ENCODE peak calls at places on chromosome 14, in seven cellular contexts. E is GM23248, X is HCT116, G is neural progenitor cell, T is GM23338, O is PC-3, F is MM.1S. K is an unnamed sample.

GRCh38 chr14:74015178-74015577 is 3.9 kb downstream of the ENTPD5 start:
- DNase-seq in E (no peak), X (no peak), G (no peak), T (no peak), O (no peak), F (no peak), K (no peak)

GRCh38 chr14:72665259-72665658 is 228.6 kb downstream of the DPF3 start:
- DNase-seq in E (peak; percentile 96), X (peak; percentile 36), G (no peak), T (no peak), O (peak; percentile 99), F (no peak), K (peak; percentile 33)

GRCh38 chr14:51041853-51042252 is 53.1 kb downstream of the TRIM9 start:
- DNase-seq in E (no peak), X (no peak), G (no peak), T (no peak), O (no peak), F (no peak), K (no peak)

GRCh38 chr14:76486251-76486743 is 110.4 kb downstream of the ESRRB start:
- DNase-seq in E (no peak), X (no peak), G (no peak), T (no peak), O (no peak), F (no peak), K (no peak)

GRCh38 chr14:63848890-63849289 is 3.9 kb upstream of the SYNE2 start:
- DNase-seq in E (no peak), X (no peak), G (no peak), T (no peak), O (no peak), F (no peak), K (no peak)

GRCh38 chr14:76918751-76919421 is 92.7 kb downstream of the LRRC74A start:
- DNase-seq in E (peak; percentile 99), X (peak; percentile 73), G (peak; percentile 76), T (peak; percentile 75), O (peak; percentile 96), F (no peak), K (peak; percentile 96)

GRCh38 chr14:58414845-58415244 is 12.5 kb downstream of the TIMM9 start:
- DNase-seq in E (no peak), X (no peak), G (no peak), T (peak; percentile 8), O (peak; percentile 55), F (no peak), K (no peak)

GRCh38 chr14:85607571-85608219 is 77.8 kb downstream of the FLRT2 start:
- DNase-seq in E (peak; percentile 94), X (no peak), G (no peak), T (no peak), O (peak; percentile 69), F (no peak), K (peak; percentile 39)

GRCh38 chr14:29584992-29585391 is 342.7 kb downstream of the PRKD1 start:
- DNase-seq in E (peak; percentile 79), X (no peak), G (peak; percentile 58), T (peak; percentile 66), O (peak; percentile 2), F (no peak), K (peak; percentile 70)

GRCh38 chr14:71658261-71658860 is 273.9 kb upstream of the RGS6 start:
- DNase-seq in E (peak; percentile 52), X (no peak), G (no peak), T (no peak), O (no peak), F (no peak), K (no peak)

GRCh38 chr14:51869426-51870113 is 9.2 kb downstream of the GNG2 start:
- DNase-seq in E (no peak), X (no peak), G (no peak), T (no peak), O (no peak), F (no peak), K (no peak)

GRCh38 chr14:59360923-59361794 is 104.0 kb downstream of the GPR135 start:
- DNase-seq in E (peak; percentile 79), X (peak; percentile 86), G (no peak), T (no peak), O (peak; percentile 100), F (no peak), K (peak; percentile 80)

GRCh38 chr14:91891721-91892220 is 24.4 kb upstream of the TC2N start:
- DNase-seq in E (peak; percentile 75), X (no peak), G (no peak), T (no peak), O (no peak), F (no peak), K (no peak)

GRCh38 chr14:54366726-54367707 is 29.8 kb upstream of the CDKN3 start:
- DNase-seq in E (peak; percentile 69), X (peak; percentile 49), G (peak; percentile 72), T (peak; percentile 83), O (peak; percentile 88), F (peak; percentile 22), K (peak; percentile 80)

GRCh38 chr14:79728331-79728730 is 483.0 kb downstream of the DIO2 start:
- DNase-seq in E (no peak), X (no peak), G (no peak), T (no peak), O (no peak), F (no peak), K (no peak)

GRCh38 chr14:46322730-46323425 is 328.7 kb downstream of the RPL10L start:
- DNase-seq in E (no peak), X (no peak), G (no peak), T (peak; percentile 19), O (no peak), F (no peak), K (no peak)

GRCh38 chr14:81220488-81220766 is 332 bp downstream of the GTF2A1 start:
- DNase-seq in E (no peak), X (no peak), G (no peak), T (no peak), O (no peak), F (no peak), K (no peak)

GRCh38 chr14:89417469-89418225 is 614 bp upstream of the FOXN3 start:
- DNase-seq in E (peak; percentile 76), X (peak; percentile 54), G (peak; percentile 57), T (peak; percentile 64), O (peak; percentile 80), F (peak; percentile 63), K (peak; percentile 68)

GRCh38 chr14:37842106-37842505 is 246.7 kb downstream of the TTC6 start:
- DNase-seq in E (no peak), X (no peak), G (no peak), T (no peak), O (no peak), F (no peak), K (no peak)

GRCh38 chr14:91511014-91511466 is 930 bp upstream of the PPP4R3A start:
- DNase-seq in E (no peak), X (peak; percentile 15), G (peak; percentile 49), T (peak; percentile 43), O (peak; percentile 15), F (no peak), K (no peak)

DNA sequence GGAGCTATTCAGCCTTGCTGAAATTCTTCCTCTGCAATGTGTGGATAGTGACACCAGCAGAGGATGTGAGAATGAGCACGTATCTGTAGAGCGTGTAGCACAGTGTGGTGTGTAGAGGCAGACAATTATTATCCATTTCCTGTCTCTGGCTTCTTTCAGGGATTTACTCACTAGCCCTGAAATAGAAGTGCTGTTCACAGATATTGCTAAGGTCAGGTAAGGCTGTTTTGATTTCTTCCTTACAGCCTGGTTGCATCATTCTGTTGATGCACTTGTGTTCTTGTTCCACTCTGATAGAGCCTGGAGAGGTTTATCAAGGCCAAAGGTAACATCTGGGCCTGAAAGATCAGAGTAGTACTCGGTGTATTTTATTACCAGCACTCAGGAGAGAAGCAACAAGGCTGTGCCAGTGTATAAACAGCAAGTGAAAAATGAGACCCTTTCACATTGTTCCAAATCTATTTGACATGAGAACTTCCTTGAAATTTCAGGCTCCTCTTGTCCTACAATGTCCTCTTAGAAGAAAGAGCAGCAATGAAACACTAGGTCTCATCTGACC is 16.7 kb downstream of the ARG2 start:
- DNase-seq in E (peak; percentile 55), X (no peak), G (no peak), T (no peak), O (no peak), F (no peak), K (peak; percentile 23)
- TF ChIP-seq EZH2phosphoT487 in E (no peak), X (no peak), G (no peak), T (no peak), O (no peak), F (no peak), K (no peak)

GRCh38 chr14:22981090-22982012 is 1.0 kb downstream of the AJUBA start:
- DNase-seq in E (peak; percentile 64), X (no peak), G (peak; percentile 57), T (peak; percentile 44), O (peak; percentile 43), F (no peak), K (peak; percentile 60)
- TF ChIP-seq EZH2 in E (no peak), X (no peak), G (no peak), T (no peak), O (no peak), F (no peak), K (no peak)

GRCh38 chr14:78399316-78399889 is 229.2 kb downstream of the NRXN3 start:
- DNase-seq in E (peak; percentile 42), X (no peak), G (peak; percentile 71), T (peak; percentile 76), O (peak; percentile 36), F (no peak), K (peak; percentile 47)
- TF ChIP-seq EZH2phosphoT487 in E (no peak), X (no peak), G (no peak), T (no peak), O (no peak), F (no peak), K (no peak)

GRCh38 chr14:69260979-69261605 is 1.1 kb downstream of the GALNT16 start:
- DNase-seq in E (peak; percentile 25), X (no peak), G (peak; percentile 79), T (peak; percentile 79), O (peak; percentile 37), F (peak; percentile 25), K (peak; percentile 76)
- TF ChIP-seq EZH2 in E (no peak), X (no peak), G (peak; percentile 26), T (no peak), O (no peak), F (no peak), K (no peak)

GRCh38 chr14:98210045-98210678 is 1061.8 kb downstream of the BCL11B start:
- DNase-seq in E (no peak), X (no peak), G (no peak), T (no peak), O (no peak), F (peak; percentile 38), K (no peak)
- TF ChIP-seq EZH2phosphoT487 in E (no peak), X (no peak), G (no peak), T (no peak), O (no peak), F (no peak), K (no peak)

GRCh38 chr14:60656755-60657608 is 7.7 kb upstream of the SIX1 start:
- DNase-seq in E (peak; percentile 83), X (no peak), G (peak; percentile 90), T (peak; percentile 88), O (peak; percentile 76), F (peak; percentile 51), K (peak; percentile 68)
- TF ChIP-seq EZH2 in E (no peak), X (no peak), G (peak; percentile 73), T (peak; percentile 16), O (no peak), F (no peak), K (peak; percentile 64)